ENCODE peak calls at places on chromosomes 7 and 10, in seven cellular contexts. D is tibial nerve; V is activated T-cell treated with anti-CD3 and anti-CD28 coated beads, Interleukin-2, amount 50 U/mL, for 48 hours; Q is cardiac fibroblast; M is effector memory CD8-positive, alpha-beta T cell; C is WERI-Rb-1; F is stimulated activated naive CD8-positive, alpha-beta T cell treated with anti-CD3 and anti-CD28 coated beads, Interleukin-15, Interleukin-2, amounts not matched to agents 100 U/mL and 50 U/mL, for 24 hours. I is an unnamed sample.

GRCh38 chr7:149719050-149719899 is 54.1 kb downstream of the ZNF467 start:
- DNase-seq in D (no peak), V (no peak), Q (peak; percentile 60), M (no peak), C (no peak), F (no peak), I (no peak)

GRCh38 chr7:155205368-155206285 is 92.1 kb upstream of the INSIG1 start:
- DNase-seq in D (peak; percentile 88), V (peak; percentile 92), Q (peak; percentile 91), M (peak; percentile 87), C (no peak), F (peak; percentile 85), I (peak; percentile 79)

GRCh38 chr10:67606572-67606971 is 89.4 kb downstream of the CTNNA3 start:
- DNase-seq in D (no peak), V (no peak), Q (peak; percentile 82), M (no peak), C (no peak), F (no peak), I (no peak)

GRCh38 chr10:54985732-54986131 is 184.7 kb upstream of the PCDH15 start:
- DNase-seq in D (no peak), V (no peak), Q (peak; percentile 1), M (no peak), C (no peak), F (no peak), I (no peak)

GRCh38 chr10:48740023-48740707 is 55.5 kb downstream of the WDFY4 start:
- DNase-seq in D (no peak), V (no peak), Q (no peak), M (no peak), C (no peak), F (no peak), I (no peak)

GRCh38 chr10:113020838-113021237 is 70.8 kb downstream of the TCF7L2 start:
- DNase-seq in D (no peak), V (no peak), Q (no peak), M (no peak), C (no peak), F (no peak), I (no peak)

GRCh38 chr10:49627644-49628247 is 13.9 kb downstream of the CHAT start:
- DNase-seq in D (no peak), V (no peak), Q (no peak), M (no peak), C (no peak), F (no peak), I (no peak)

GRCh38 chr7:116630932-116631449 is 41.0 kb upstream of the MET start:
- DNase-seq in D (peak; percentile 25), V (no peak), Q (peak; percentile 76), M (no peak), C (no peak), F (no peak), I (peak; percentile 42)

GRCh38 chr10:79490400-79491081 is 21.8 kb upstream of the EIF5AL1 start:
- DNase-seq in D (no peak), V (no peak), Q (peak; percentile 60), M (no peak), C (peak; percentile 63), F (no peak), I (no peak)

GRCh38 chr10:29465384-29465783 is 169.4 kb downstream of the SVIL start:
- DNase-seq in D (no peak), V (no peak), Q (no peak), M (no peak), C (no peak), F (no peak), I (no peak)

GRCh38 chr10:119973261-119973660 is 80.7 kb downstream of the SEC23IP start:
- DNase-seq in D (no peak), V (no peak), Q (no peak), M (no peak), C (no peak), F (no peak), I (no peak)

GRCh38 chr7:100875356-100875751 is 451 bp downstream of the SRRT start:
- DNase-seq in D (no peak), V (no peak), Q (no peak), M (no peak), C (no peak), F (no peak), I (no peak)

GRCh38 chr7:43585521-43585920 is 2.6 kb downstream of the STK17A start:
- DNase-seq in D (no peak), V (no peak), Q (peak; percentile 84), M (peak; percentile 26), C (no peak), F (no peak), I (no peak)

I was measured in memory B cell.